ENCODE peak calls at places on chromosome 2, in nine cellular contexts. Y, C, E, R, O, B, F, K and Z are unnamed samples.

GRCh38 chr2:174246944-174247381 is 1.4 kb downstream of the OLA1 start:
- DNase-seq in F (no peak), O (no peak), E (no peak), R (peak), K (no peak), B (no peak), Y (no peak), C (peak), Z (no peak)

GRCh38 chr2:14634223-14634884 is 1.8 kb downstream of the LRATD1 start:
- DNase-seq in K (no peak), O (no peak), R (peak), F (no peak), Y (peak), B (no peak), C (peak), E (peak), Z (no peak)

GRCh38 chr2:191302459-191303155 is 57.4 kb downstream of the MYO1B start:
- DNase-seq in Y (no peak), O (no peak), C (no peak), K (no peak), B (peak), F (peak), E (no peak), R (peak), Z (no peak)

GRCh38 chr2:18299423-18300212 is 260.8 kb downstream of the RDH14 start:
- DNase-seq in Y (peak), O (no peak), E (no peak), B (no peak), F (no peak), C (peak), R (no peak), K (no peak), Z (no peak)

GRCh38 chr2:224038049-224038829 is 847 bp downstream of the SERPINE2 start:
- DNase-seq in Y (peak), O (no peak), F (peak), K (peak), B (no peak), R (peak), C (peak), E (peak), Z (no peak)

GRCh38 chr2:84022810-84023431 is 436.2 kb downstream of the SUCLG1 start:
- DNase-seq in O (no peak), F (no peak), R (no peak), B (peak), C (no peak), K (no peak), E (no peak), Y (peak), Z (no peak)

GRCh38 chr2:70508711-70509462 is 44.7 kb downstream of the TGFA start:
- DNase-seq in B (no peak), E (no peak), F (no peak), Y (no peak), C (no peak), K (no peak), O (no peak), R (no peak), Z (no peak)

GRCh38 chr2:229235136-229235914 is 35.8 kb downstream of the PID1 start:
- DNase-seq in F (no peak), B (no peak), Y (peak), K (no peak), C (no peak), O (no peak), R (no peak), E (peak), Z (no peak)

GRCh38 chr2:240234503-240234951 is 94.1 kb upstream of the OTOS start:
- DNase-seq in K (no peak), B (no peak), O (no peak), E (no peak), R (no peak), Y (no peak), C (no peak), F (no peak), Z (no peak)

GRCh38 chr2:82675186-82675585 is 1783.9 kb downstream of the SUCLG1 start:
- DNase-seq in K (no peak), E (no peak), R (no peak), O (no peak), Y (peak), C (no peak), B (no peak), F (no peak), Z (no peak)

GRCh38 chr2:73089270-73090030 is 17.9 kb upstream of the SFXN5 start:
- DNase-seq in C (peak), Y (peak), E (peak), B (peak), K (no peak), O (no peak), F (no peak), R (no peak), Z (no peak)

GRCh38 chr2:216287251-216287650 is 85.0 kb downstream of the MARCHF4 start:
- DNase-seq in K (no peak), F (no peak), Y (peak), R (peak), B (no peak), O (no peak), E (no peak), C (no peak), Z (no peak)

GRCh38 chr2:225022188-225022587 is 20.1 kb downstream of the DOCK10 start:
- DNase-seq in C (no peak), O (no peak), K (no peak), F (no peak), B (no peak), E (no peak), R (no peak), Y (no peak), Z (no peak)

GRCh38 chr2:2149379-2149778 is 181.7 kb downstream of the MYT1L start:
- DNase-seq in C (no peak), E (no peak), Y (no peak), B (no peak), K (no peak), O (no peak), R (no peak), F (no peak), Z (no peak)

GRCh38 chr2:95525294-95526035 is 40.9 kb upstream of the TRIM43B start:
- DNase-seq in K (no peak), F (no peak), C (no peak), R (no peak), E (peak), B (no peak), O (no peak), Y (peak), Z (no peak)

GRCh38 chr2:189570565-189570964 is 10.0 kb downstream of the SLC40A1 start:
- DNase-seq in C (no peak), K (no peak), O (no peak), Y (peak), B (no peak), R (no peak), F (no peak), E (no peak), Z (no peak)

GRCh38 chr2:172943992-172944793 is 131.5 kb upstream of the MAP3K20 start:
- DNase-seq in R (no peak), B (no peak), E (no peak), K (no peak), C (no peak), Y (no peak), O (no peak), F (no peak), Z (no peak)